ENCODE peak calls at places on chromosome 1, in seven cellular contexts. One of them, this sample, is unnamed.

GRCh38 chr1:168361252-168361651 is 80.6 kb downstream of the TBX19 start:
- DNase-seq in BJ: no peak
- DNase-seq in memory B cell: no peak
- DNase-seq in endothelial cell of umbilical vein: no peak
- DNase-seq in HT1080: no peak
- DNase-seq in NCI-H446: no peak
- DNase-seq in HFF-Myc: no peak
- DNase-seq in this sample: no peak

GRCh38 chr1:107293901-107294600 is 153.2 kb downstream of the NTNG1 start:
- DNase-seq in HFF-Myc: no peak
- DNase-seq in HT1080: no peak
- DNase-seq in memory B cell: no peak
- DNase-seq in NCI-H446: peak; percentile 95
- DNase-seq in endothelial cell of umbilical vein: no peak
- DNase-seq in BJ: no peak
- DNase-seq in this sample: no peak

GRCh38 chr1:172308577-172308976 is 111.9 kb upstream of the C1orf105 start:
- DNase-seq in BJ: no peak
- DNase-seq in HFF-Myc: no peak
- DNase-seq in NCI-H446: no peak
- DNase-seq in memory B cell: no peak
- DNase-seq in endothelial cell of umbilical vein: no peak
- DNase-seq in HT1080: no peak
- DNase-seq in this sample: no peak

GRCh38 chr1:9257851-9258250 is 23.3 kb downstream of the H6PD start:
- DNase-seq in endothelial cell of umbilical vein: no peak
- DNase-seq in HFF-Myc: no peak
- DNase-seq in BJ: no peak
- DNase-seq in NCI-H446: no peak
- DNase-seq in HT1080: no peak
- DNase-seq in memory B cell: no peak
- DNase-seq in this sample: no peak

GRCh38 chr1:24199291-24199900 is 12.3 kb upstream of the IFNLR1 start:
- DNase-seq in HT1080: peak; percentile 54
- DNase-seq in BJ: no peak
- DNase-seq in endothelial cell of umbilical vein: peak; percentile 62
- DNase-seq in HFF-Myc: no peak
- DNase-seq in memory B cell: peak; percentile 73
- DNase-seq in NCI-H446: no peak
- DNase-seq in this sample: peak; percentile 46

GRCh38 chr1:41382531-41383090 is 21.4 kb downstream of the FOXO6 start:
- DNase-seq in BJ: no peak
- DNase-seq in HFF-Myc: no peak
- DNase-seq in endothelial cell of umbilical vein: peak; percentile 49
- DNase-seq in memory B cell: no peak
- DNase-seq in NCI-H446: no peak
- DNase-seq in HT1080: peak; percentile 58
- DNase-seq in this sample: peak; percentile 32

GRCh38 chr1:115173151-115173550 is 83.8 kb upstream of the TSPAN2 start:
- DNase-seq in endothelial cell of umbilical vein: no peak
- DNase-seq in NCI-H446: no peak
- DNase-seq in HFF-Myc: no peak
- DNase-seq in memory B cell: no peak
- DNase-seq in HT1080: no peak
- DNase-seq in BJ: no peak
- DNase-seq in this sample: no peak

GRCh38 chr1:110011527-110012041 is 22.8 kb upstream of the STRIP1 start:
- DNase-seq in BJ: no peak
- DNase-seq in NCI-H446: peak; percentile 11
- DNase-seq in memory B cell: peak; percentile 50
- DNase-seq in endothelial cell of umbilical vein: peak; percentile 49
- DNase-seq in HFF-Myc: no peak
- DNase-seq in HT1080: peak; percentile 64
- DNase-seq in this sample: peak; percentile 54

GRCh38 chr1:4394366-4394765 is 260.0 kb upstream of the AJAP1 start:
- DNase-seq in HFF-Myc: no peak
- DNase-seq in endothelial cell of umbilical vein: no peak
- DNase-seq in HT1080: no peak
- DNase-seq in memory B cell: no peak
- DNase-seq in BJ: no peak
- DNase-seq in NCI-H446: no peak
- DNase-seq in this sample: no peak

GRCh38 chr1:59271861-59272260 is 25.0 kb upstream of the FGGY start:
- DNase-seq in HFF-Myc: no peak
- DNase-seq in NCI-H446: no peak
- DNase-seq in memory B cell: no peak
- DNase-seq in endothelial cell of umbilical vein: no peak
- DNase-seq in BJ: no peak
- DNase-seq in HT1080: no peak
- DNase-seq in this sample: no peak

GRCh38 chr1:41980872-41981653 is 62.3 kb upstream of the HIVEP3 start:
- DNase-seq in endothelial cell of umbilical vein: no peak
- DNase-seq in HFF-Myc: no peak
- DNase-seq in BJ: no peak
- DNase-seq in HT1080: peak; percentile 64
- DNase-seq in memory B cell: no peak
- DNase-seq in NCI-H446: no peak
- DNase-seq in this sample: no peak

GRCh38 chr1:193487722-193488121 is 301.3 kb upstream of the B3GALT2 start:
- DNase-seq in BJ: no peak
- DNase-seq in HT1080: no peak
- DNase-seq in memory B cell: no peak
- DNase-seq in HFF-Myc: no peak
- DNase-seq in endothelial cell of umbilical vein: no peak
- DNase-seq in NCI-H446: no peak
- DNase-seq in this sample: no peak

GRCh38 chr1:87689487-87689886 is 360.8 kb downstream of the LMO4 start:
- DNase-seq in HFF-Myc: no peak
- DNase-seq in HT1080: no peak
- DNase-seq in memory B cell: no peak
- DNase-seq in endothelial cell of umbilical vein: no peak
- DNase-seq in NCI-H446: no peak
- DNase-seq in BJ: no peak
- DNase-seq in this sample: no peak

GRCh38 chr1:184396081-184396480 is 9.3 kb downstream of the C1orf21 start:
- DNase-seq in HFF-Myc: no peak
- DNase-seq in memory B cell: no peak
- DNase-seq in BJ: no peak
- DNase-seq in endothelial cell of umbilical vein: no peak
- DNase-seq in HT1080: no peak
- DNase-seq in NCI-H446: no peak
- DNase-seq in this sample: no peak

GRCh38 chr1:235610157-235610556 is 39.4 kb downstream of the GNG4 start:
- DNase-seq in HT1080: no peak
- DNase-seq in endothelial cell of umbilical vein: no peak
- DNase-seq in BJ: no peak
- DNase-seq in NCI-H446: no peak
- DNase-seq in HFF-Myc: no peak
- DNase-seq in memory B cell: no peak
- DNase-seq in this sample: no peak

GRCh38 chr1:233362743-233363142 is 35.2 kb downstream of the MAP3K21 start:
- DNase-seq in HFF-Myc: no peak
- DNase-seq in endothelial cell of umbilical vein: no peak
- DNase-seq in memory B cell: no peak
- DNase-seq in HT1080: no peak
- DNase-seq in NCI-H446: no peak
- DNase-seq in BJ: no peak
- DNase-seq in this sample: no peak

GRCh38 chr1:66542811-66543767 is 9.1 kb downstream of the SGIP1 start:
- DNase-seq in HFF-Myc: no peak
- DNase-seq in BJ: peak; percentile 88
- DNase-seq in endothelial cell of umbilical vein: peak; percentile 97
- DNase-seq in HT1080: peak; percentile 63
- DNase-seq in memory B cell: no peak
- DNase-seq in NCI-H446: no peak
- DNase-seq in this sample: peak; percentile 43